ENCODE peak calls at places on chromosome 10, in ten cellular contexts. One of them, this sample, is unnamed.

GRCh38 chr10:128491686-128492085 is 365.5 kb upstream of the MKI67 start:
- DNase-seq in neural progenitor cell: no peak
- DNase-seq in thoracic aorta: no peak
- DNase-seq in AG10803: no peak
- DNase-seq in nephron progenitor cell: no peak
- DNase-seq in ovary: no peak
- DNase-seq in lower lobe of right lung: no peak
- DNase-seq in fibroblast of mammary gland: no peak
- DNase-seq in brain microvascular endothelial cell: no peak
- DNase-seq in psoas muscle: no peak
- DNase-seq in this sample: no peak

GRCh38 chr10:235921-236320 is 100.7 kb downstream of the ZMYND11 start:
- DNase-seq in thoracic aorta: no peak
- DNase-seq in psoas muscle: no peak
- DNase-seq in nephron progenitor cell: no peak
- DNase-seq in neural progenitor cell: no peak
- DNase-seq in fibroblast of mammary gland: no peak
- DNase-seq in brain microvascular endothelial cell: no peak
- DNase-seq in ovary: no peak
- DNase-seq in AG10803: peak; percentile 26
- DNase-seq in lower lobe of right lung: no peak
- DNase-seq in this sample: no peak

GRCh38 chr10:59337254-59337653 is 25.1 kb downstream of the FAM13C start:
- DNase-seq in lower lobe of right lung: no peak
- DNase-seq in brain microvascular endothelial cell: peak; percentile 31
- DNase-seq in ovary: peak; percentile 36
- DNase-seq in neural progenitor cell: peak; percentile 16
- DNase-seq in nephron progenitor cell: no peak
- DNase-seq in AG10803: peak; percentile 85
- DNase-seq in psoas muscle: no peak
- DNase-seq in thoracic aorta: peak; percentile 5
- DNase-seq in fibroblast of mammary gland: peak; percentile 79
- DNase-seq in this sample: peak; percentile 78

GRCh38 chr10:21495002-21495685 is 30.3 kb downstream of the SKIDA1 start:
- DNase-seq in lower lobe of right lung: no peak
- DNase-seq in ovary: peak; percentile 52
- DNase-seq in brain microvascular endothelial cell: no peak
- DNase-seq in fibroblast of mammary gland: peak; percentile 25
- DNase-seq in nephron progenitor cell: no peak
- DNase-seq in AG10803: no peak
- DNase-seq in thoracic aorta: no peak
- DNase-seq in psoas muscle: no peak
- DNase-seq in neural progenitor cell: no peak
- DNase-seq in this sample: no peak

GRCh38 chr10:34358729-34359128 is 456.4 kb downstream of the PARD3 start:
- DNase-seq in thoracic aorta: no peak
- DNase-seq in brain microvascular endothelial cell: no peak
- DNase-seq in neural progenitor cell: no peak
- DNase-seq in nephron progenitor cell: no peak
- DNase-seq in lower lobe of right lung: no peak
- DNase-seq in fibroblast of mammary gland: no peak
- DNase-seq in ovary: no peak
- DNase-seq in AG10803: no peak
- DNase-seq in psoas muscle: no peak
- DNase-seq in this sample: no peak

GRCh38 chr10:119518936-119519335 is 23.6 kb downstream of the RGS10 start:
- DNase-seq in ovary: no peak
- DNase-seq in brain microvascular endothelial cell: no peak
- DNase-seq in nephron progenitor cell: no peak
- DNase-seq in neural progenitor cell: peak; percentile 67
- DNase-seq in fibroblast of mammary gland: no peak
- DNase-seq in AG10803: no peak
- DNase-seq in lower lobe of right lung: no peak
- DNase-seq in psoas muscle: no peak
- DNase-seq in thoracic aorta: no peak
- DNase-seq in this sample: no peak

GRCh38 chr10:6138456-6138855 is 49.6 kb downstream of the RBM17 start:
- DNase-seq in thoracic aorta: no peak
- DNase-seq in fibroblast of mammary gland: no peak
- DNase-seq in nephron progenitor cell: no peak
- DNase-seq in brain microvascular endothelial cell: no peak
- DNase-seq in neural progenitor cell: no peak
- DNase-seq in psoas muscle: no peak
- DNase-seq in ovary: no peak
- DNase-seq in AG10803: no peak
- DNase-seq in lower lobe of right lung: no peak
- DNase-seq in this sample: no peak

GRCh38 chr10:97319671-97320479 is 804 bp downstream of the FRAT1 start:
- DNase-seq in neural progenitor cell: peak; percentile 85
- DNase-seq in lower lobe of right lung: peak; percentile 84
- DNase-seq in thoracic aorta: no peak
- DNase-seq in AG10803: no peak
- DNase-seq in psoas muscle: peak; percentile 45
- DNase-seq in brain microvascular endothelial cell: no peak
- DNase-seq in nephron progenitor cell: peak; percentile 64
- DNase-seq in fibroblast of mammary gland: peak; percentile 14
- DNase-seq in ovary: peak; percentile 49
- DNase-seq in this sample: no peak

GRCh38 chr10:77195101-77195500 is 442.5 kb downstream of the KCNMA1 start:
- DNase-seq in nephron progenitor cell: no peak
- DNase-seq in fibroblast of mammary gland: peak; percentile 76
- DNase-seq in neural progenitor cell: no peak
- DNase-seq in AG10803: peak; percentile 88
- DNase-seq in ovary: no peak
- DNase-seq in psoas muscle: no peak
- DNase-seq in brain microvascular endothelial cell: peak; percentile 84
- DNase-seq in thoracic aorta: peak; percentile 13
- DNase-seq in lower lobe of right lung: no peak
- DNase-seq in this sample: peak; percentile 84

GRCh38 chr10:12826800-12827372 is 174.6 kb downstream of the CCDC3 start:
- DNase-seq in lower lobe of right lung: no peak
- DNase-seq in brain microvascular endothelial cell: no peak
- DNase-seq in fibroblast of mammary gland: no peak
- DNase-seq in thoracic aorta: no peak
- DNase-seq in neural progenitor cell: no peak
- DNase-seq in psoas muscle: no peak
- DNase-seq in ovary: no peak
- DNase-seq in AG10803: no peak
- DNase-seq in nephron progenitor cell: no peak
- DNase-seq in this sample: no peak

GRCh38 chr10:29733323-29733722 is 98.6 kb upstream of the SVIL start:
- DNase-seq in nephron progenitor cell: no peak
- DNase-seq in AG10803: no peak
- DNase-seq in ovary: no peak
- DNase-seq in brain microvascular endothelial cell: no peak
- DNase-seq in lower lobe of right lung: no peak
- DNase-seq in neural progenitor cell: no peak
- DNase-seq in psoas muscle: no peak
- DNase-seq in fibroblast of mammary gland: no peak
- DNase-seq in thoracic aorta: no peak
- DNase-seq in this sample: no peak

GRCh38 chr10:29732918-29733317 is 98.1 kb upstream of the SVIL start:
- DNase-seq in thoracic aorta: no peak
- DNase-seq in ovary: no peak
- DNase-seq in AG10803: no peak
- DNase-seq in brain microvascular endothelial cell: no peak
- DNase-seq in nephron progenitor cell: no peak
- DNase-seq in fibroblast of mammary gland: no peak
- DNase-seq in lower lobe of right lung: no peak
- DNase-seq in neural progenitor cell: no peak
- DNase-seq in psoas muscle: no peak
- DNase-seq in this sample: no peak

GRCh38 chr10:29731760-29732159 is 97.0 kb upstream of the SVIL start:
- DNase-seq in fibroblast of mammary gland: no peak
- DNase-seq in neural progenitor cell: peak; percentile 56
- DNase-seq in lower lobe of right lung: no peak
- DNase-seq in brain microvascular endothelial cell: no peak
- DNase-seq in nephron progenitor cell: no peak
- DNase-seq in AG10803: no peak
- DNase-seq in thoracic aorta: no peak
- DNase-seq in psoas muscle: no peak
- DNase-seq in ovary: no peak
- DNase-seq in this sample: peak; percentile 38

GRCh38 chr10:29730461-29730860 is 95.7 kb upstream of the SVIL start:
- DNase-seq in lower lobe of right lung: no peak
- DNase-seq in thoracic aorta: no peak
- DNase-seq in psoas muscle: no peak
- DNase-seq in nephron progenitor cell: no peak
- DNase-seq in neural progenitor cell: no peak
- DNase-seq in brain microvascular endothelial cell: no peak
- DNase-seq in fibroblast of mammary gland: no peak
- DNase-seq in ovary: no peak
- DNase-seq in AG10803: no peak
- DNase-seq in this sample: no peak

DNA sequence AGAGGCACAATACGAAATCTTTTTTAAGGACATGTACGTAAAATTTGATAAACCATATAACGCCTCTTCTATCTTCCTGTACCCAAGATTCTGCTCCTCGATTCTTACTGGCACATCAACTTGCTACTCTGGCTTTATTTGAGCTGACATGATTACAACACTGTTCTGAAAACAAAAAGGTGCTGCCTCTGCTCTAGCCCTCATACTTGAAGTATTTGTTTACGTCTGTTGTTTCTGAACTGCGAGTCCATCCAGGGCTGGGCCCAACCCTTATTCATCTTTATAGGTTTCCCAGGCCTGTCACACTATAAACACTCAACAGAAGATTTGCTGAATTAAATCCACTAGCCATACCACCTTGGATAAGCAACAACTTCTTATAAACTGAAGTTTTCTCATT is 96.2 kb upstream of the SVIL start:
- DNase-seq in fibroblast of mammary gland: no peak
- DNase-seq in neural progenitor cell: no peak
- DNase-seq in nephron progenitor cell: no peak
- DNase-seq in AG10803: no peak
- DNase-seq in thoracic aorta: no peak
- DNase-seq in lower lobe of right lung: no peak
- DNase-seq in brain microvascular endothelial cell: no peak
- DNase-seq in psoas muscle: no peak
- DNase-seq in ovary: no peak
- DNase-seq in this sample: no peak
- TF ChIP-seq CTCF in fibroblast of mammary gland: no peak
- TF ChIP-seq CTCF in neural progenitor cell: no peak
- TF ChIP-seq CTCF in nephron progenitor cell: no peak
- TF ChIP-seq CTCF in AG10803: no peak
- TF ChIP-seq CTCF in thoracic aorta: no peak
- TF ChIP-seq CTCF in lower lobe of right lung: no peak
- TF ChIP-seq CTCF in brain microvascular endothelial cell: no peak
- TF ChIP-seq CTCF in psoas muscle: no peak
- TF ChIP-seq CTCF in ovary: no peak
- TF ChIP-seq CTCF in this sample: no peak

DNA sequence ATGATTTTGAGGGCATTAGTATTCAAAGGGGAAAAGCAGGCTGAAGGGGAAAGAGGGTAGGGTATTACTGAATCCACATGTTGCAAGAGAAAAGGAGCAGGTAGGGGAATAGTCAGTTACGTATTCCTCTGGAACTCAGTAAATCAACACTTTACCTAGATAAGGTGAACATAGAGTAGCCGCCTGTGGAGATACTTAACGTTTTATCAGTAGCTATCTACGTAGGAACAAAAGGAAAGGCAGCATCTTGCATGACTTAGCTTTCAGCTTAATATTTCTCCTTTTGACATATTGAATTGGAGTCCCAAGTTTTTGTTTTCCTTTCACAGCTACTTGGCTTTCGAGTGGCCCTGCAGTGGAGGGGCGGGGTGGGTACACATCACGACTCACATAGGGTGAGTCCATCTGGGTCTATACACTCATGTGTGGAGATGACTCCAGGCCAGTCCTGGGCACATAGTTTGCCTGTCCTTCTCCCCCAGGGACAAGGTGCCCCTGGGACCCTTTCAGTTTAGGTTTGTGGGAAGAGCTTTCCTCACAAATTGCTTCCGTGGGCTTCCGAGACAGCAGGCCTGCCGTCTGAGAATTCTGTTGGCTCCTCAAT is 48.1 kb downstream of the CCNY start:
- DNase-seq in thoracic aorta: no peak
- DNase-seq in nephron progenitor cell: no peak
- DNase-seq in AG10803: no peak
- DNase-seq in neural progenitor cell: no peak
- DNase-seq in psoas muscle: no peak
- DNase-seq in fibroblast of mammary gland: peak; percentile 48
- DNase-seq in ovary: no peak
- DNase-seq in brain microvascular endothelial cell: no peak
- DNase-seq in lower lobe of right lung: no peak
- DNase-seq in this sample: no peak
- TF ChIP-seq CTCF in thoracic aorta: no peak
- TF ChIP-seq CTCF in nephron progenitor cell: no peak
- TF ChIP-seq CTCF in AG10803: no peak
- TF ChIP-seq CTCF in neural progenitor cell: no peak
- TF ChIP-seq CTCF in psoas muscle: no peak
- TF ChIP-seq CTCF in fibroblast of mammary gland: no peak
- TF ChIP-seq CTCF in ovary: no peak
- TF ChIP-seq CTCF in brain microvascular endothelial cell: no peak
- TF ChIP-seq CTCF in lower lobe of right lung: no peak
- TF ChIP-seq CTCF in this sample: no peak

GRCh38 chr10:51063659-51064535 is 10.4 kb upstream of the PRKG1 start:
- DNase-seq in AG10803: peak; percentile 63
- DNase-seq in brain microvascular endothelial cell: no peak
- DNase-seq in neural progenitor cell: peak; percentile 54
- DNase-seq in psoas muscle: no peak
- DNase-seq in fibroblast of mammary gland: peak; percentile 77
- DNase-seq in ovary: no peak
- DNase-seq in nephron progenitor cell: no peak
- DNase-seq in thoracic aorta: no peak
- DNase-seq in lower lobe of right lung: no peak
- DNase-seq in this sample: peak; percentile 75
- TF ChIP-seq CTCF in AG10803: peak; percentile 69
- TF ChIP-seq CTCF in brain microvascular endothelial cell: peak; percentile 33
- TF ChIP-seq CTCF in neural progenitor cell: peak; percentile 86
- TF ChIP-seq CTCF in psoas muscle: peak; percentile 71
- TF ChIP-seq CTCF in fibroblast of mammary gland: peak; percentile 62
- TF ChIP-seq CTCF in ovary: peak; percentile 62
- TF ChIP-seq CTCF in nephron progenitor cell: peak; percentile 64
- TF ChIP-seq CTCF in thoracic aorta: peak; percentile 50
- TF ChIP-seq CTCF in lower lobe of right lung: peak; percentile 50
- TF ChIP-seq CTCF in this sample: peak; percentile 60

DNA sequence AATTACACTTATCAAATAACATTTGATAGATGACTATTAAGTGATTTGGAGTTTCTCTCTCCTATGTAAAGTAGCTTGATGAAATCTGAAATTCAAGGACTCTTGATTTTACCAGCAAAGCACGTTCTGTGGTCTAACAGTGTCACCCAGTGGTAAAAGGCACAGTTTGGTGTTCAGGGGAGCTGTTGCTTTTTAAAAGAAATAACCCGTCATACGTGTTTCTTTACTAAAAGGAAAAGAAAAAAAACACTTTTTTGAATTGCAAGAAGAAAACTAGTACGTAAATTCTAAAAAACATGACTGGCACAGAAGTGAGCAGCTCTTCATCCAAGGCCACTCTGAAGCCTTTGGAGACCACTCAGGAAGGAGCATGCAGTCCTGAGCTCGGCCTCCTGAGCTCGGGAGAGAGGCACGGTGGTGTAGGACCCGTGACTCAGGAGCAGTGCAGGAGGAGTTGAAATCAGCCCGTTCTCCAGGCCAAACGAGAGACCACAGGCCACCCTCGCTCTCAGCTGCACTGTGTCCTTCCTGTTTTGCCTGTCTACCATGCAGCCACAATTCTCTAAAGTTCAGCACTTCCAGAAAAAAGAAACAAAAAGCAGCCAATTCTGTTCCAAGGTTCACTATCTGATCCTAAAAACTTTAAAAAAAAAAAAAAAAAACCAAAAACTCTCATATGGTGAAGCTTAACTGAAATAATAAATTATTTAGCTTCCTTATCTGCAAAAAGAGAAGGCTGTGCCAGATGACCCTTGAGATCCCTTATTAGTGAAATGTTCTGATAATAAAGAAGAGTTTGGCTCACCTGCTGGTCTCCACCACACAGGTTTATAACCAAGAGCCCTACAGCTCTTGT is 212.6 kb upstream of the FRMD4A start:
- DNase-seq in thoracic aorta: no peak
- DNase-seq in neural progenitor cell: no peak
- DNase-seq in brain microvascular endothelial cell: peak; percentile 43
- DNase-seq in ovary: peak; percentile 40
- DNase-seq in lower lobe of right lung: peak; percentile 73
- DNase-seq in psoas muscle: no peak
- DNase-seq in AG10803: no peak
- DNase-seq in nephron progenitor cell: no peak
- DNase-seq in fibroblast of mammary gland: peak; percentile 44
- DNase-seq in this sample: peak; percentile 23
- TF ChIP-seq CTCF in thoracic aorta: peak; percentile 40
- TF ChIP-seq CTCF in neural progenitor cell: peak; percentile 29
- TF ChIP-seq CTCF in brain microvascular endothelial cell: peak; percentile 33
- TF ChIP-seq CTCF in ovary: peak; percentile 27
- TF ChIP-seq CTCF in lower lobe of right lung: peak; percentile 50
- TF ChIP-seq CTCF in psoas muscle: peak; percentile 16
- TF ChIP-seq CTCF in AG10803: peak; percentile 32
- TF ChIP-seq CTCF in nephron progenitor cell: peak; percentile 17
- TF ChIP-seq CTCF in fibroblast of mammary gland: peak; percentile 27
- TF ChIP-seq CTCF in this sample: peak; percentile 18

This sample was measured in cardiac fibroblast.